ENCODE peak calls at places on chromosomes 2 and 18, in ten cellular contexts. One of them, this sample, is unnamed.

GRCh38 chr18:36352384-36352783 is 54.9 kb downstream of the FHOD3 start:
- DNase-seq in aorta: peak
- DNase-seq in heart right ventricle: no peak
- DNase-seq in left ventricle myocardium inferior: no peak
- DNase-seq in K562: no peak
- DNase-seq in upper lobe of right lung: no peak
- DNase-seq in right cardiac atrium: no peak
- DNase-seq in IMR-90: peak
- DNase-seq in mesendoderm: no peak
- DNase-seq in stomach: no peak
- DNase-seq in this sample: no peak

GRCh38 chr2:56757884-56758545 is 574.2 kb downstream of the CCDC85A start:
- DNase-seq in aorta: no peak
- DNase-seq in heart right ventricle: no peak
- DNase-seq in left ventricle myocardium inferior: no peak
- DNase-seq in K562: no peak
- DNase-seq in upper lobe of right lung: no peak
- DNase-seq in right cardiac atrium: no peak
- DNase-seq in IMR-90: no peak
- DNase-seq in mesendoderm: no peak
- DNase-seq in stomach: no peak
- DNase-seq in this sample: no peak

GRCh38 chr2:53498210-53498609 is 269.4 kb upstream of the CHAC2 start:
- DNase-seq in aorta: no peak
- DNase-seq in heart right ventricle: no peak
- DNase-seq in left ventricle myocardium inferior: no peak
- DNase-seq in K562: no peak
- DNase-seq in upper lobe of right lung: no peak
- DNase-seq in right cardiac atrium: no peak
- DNase-seq in IMR-90: peak
- DNase-seq in mesendoderm: no peak
- DNase-seq in stomach: no peak
- DNase-seq in this sample: no peak

GRCh38 chr2:50661682-50662081 is 370.2 kb downstream of the NRXN1 start:
- DNase-seq in aorta: no peak
- DNase-seq in heart right ventricle: no peak
- DNase-seq in left ventricle myocardium inferior: no peak
- DNase-seq in K562: no peak
- DNase-seq in upper lobe of right lung: no peak
- DNase-seq in right cardiac atrium: no peak
- DNase-seq in IMR-90: no peak
- DNase-seq in mesendoderm: no peak
- DNase-seq in stomach: no peak
- DNase-seq in this sample: no peak

GRCh38 chr2:201900362-201900761 is 94.0 kb downstream of the CDK15 start:
- DNase-seq in aorta: no peak
- DNase-seq in heart right ventricle: no peak
- DNase-seq in left ventricle myocardium inferior: no peak
- DNase-seq in K562: no peak
- DNase-seq in upper lobe of right lung: no peak
- DNase-seq in right cardiac atrium: no peak
- DNase-seq in IMR-90: peak
- DNase-seq in mesendoderm: no peak
- DNase-seq in stomach: no peak
- DNase-seq in this sample: no peak

GRCh38 chr2:46801731-46802664 is 113.6 kb downstream of the MCFD2 start:
- DNase-seq in aorta: no peak
- DNase-seq in heart right ventricle: no peak
- DNase-seq in left ventricle myocardium inferior: no peak
- DNase-seq in K562: no peak
- DNase-seq in upper lobe of right lung: no peak
- DNase-seq in right cardiac atrium: peak
- DNase-seq in IMR-90: peak
- DNase-seq in mesendoderm: no peak
- DNase-seq in stomach: no peak
- DNase-seq in this sample: peak

GRCh38 chr2:105274046-105274445 is 32.5 kb downstream of the GPR45 start:
- DNase-seq in aorta: no peak
- DNase-seq in heart right ventricle: no peak
- DNase-seq in left ventricle myocardium inferior: no peak
- DNase-seq in K562: no peak
- DNase-seq in upper lobe of right lung: no peak
- DNase-seq in right cardiac atrium: no peak
- DNase-seq in IMR-90: no peak
- DNase-seq in mesendoderm: no peak
- DNase-seq in stomach: no peak
- DNase-seq in this sample: no peak

GRCh38 chr2:2868065-2868464 is 509.6 kb downstream of the EIPR1 start:
- DNase-seq in aorta: no peak
- DNase-seq in heart right ventricle: no peak
- DNase-seq in left ventricle myocardium inferior: no peak
- DNase-seq in K562: no peak
- DNase-seq in upper lobe of right lung: no peak
- DNase-seq in right cardiac atrium: no peak
- DNase-seq in IMR-90: no peak
- DNase-seq in mesendoderm: no peak
- DNase-seq in stomach: no peak
- DNase-seq in this sample: no peak

GRCh38 chr18:73724908-73725307 is 422.7 kb downstream of the FBXO15 start:
- DNase-seq in aorta: no peak
- DNase-seq in heart right ventricle: no peak
- DNase-seq in left ventricle myocardium inferior: no peak
- DNase-seq in K562: no peak
- DNase-seq in upper lobe of right lung: no peak
- DNase-seq in right cardiac atrium: no peak
- DNase-seq in IMR-90: peak
- DNase-seq in mesendoderm: no peak
- DNase-seq in stomach: no peak
- DNase-seq in this sample: no peak

GRCh38 chr2:132448331-132448730 is 31.7 kb downstream of the GPR39 start:
- DNase-seq in aorta: no peak
- DNase-seq in heart right ventricle: peak
- DNase-seq in left ventricle myocardium inferior: peak
- DNase-seq in K562: no peak
- DNase-seq in upper lobe of right lung: no peak
- DNase-seq in right cardiac atrium: no peak
- DNase-seq in IMR-90: no peak
- DNase-seq in mesendoderm: no peak
- DNase-seq in stomach: no peak
- DNase-seq in this sample: no peak

GRCh38 chr2:179574061-179574519 is 287.3 kb downstream of the ZNF385B start:
- DNase-seq in aorta: no peak
- DNase-seq in heart right ventricle: no peak
- DNase-seq in left ventricle myocardium inferior: no peak
- DNase-seq in K562: no peak
- DNase-seq in upper lobe of right lung: no peak
- DNase-seq in right cardiac atrium: no peak
- DNase-seq in IMR-90: no peak
- DNase-seq in mesendoderm: no peak
- DNase-seq in stomach: no peak
- DNase-seq in this sample: no peak

GRCh38 chr2:136149011-136149410 is 31.1 kb upstream of the CXCR4 start:
- DNase-seq in aorta: no peak
- DNase-seq in heart right ventricle: no peak
- DNase-seq in left ventricle myocardium inferior: no peak
- DNase-seq in K562: no peak
- DNase-seq in upper lobe of right lung: no peak
- DNase-seq in right cardiac atrium: no peak
- DNase-seq in IMR-90: no peak
- DNase-seq in mesendoderm: no peak
- DNase-seq in stomach: no peak
- DNase-seq in this sample: no peak

GRCh38 chr18:78477840-78478239 is 501.8 kb upstream of the SALL3 start:
- DNase-seq in aorta: no peak
- DNase-seq in heart right ventricle: no peak
- DNase-seq in left ventricle myocardium inferior: no peak
- DNase-seq in K562: no peak
- DNase-seq in upper lobe of right lung: no peak
- DNase-seq in right cardiac atrium: no peak
- DNase-seq in IMR-90: no peak
- DNase-seq in mesendoderm: no peak
- DNase-seq in stomach: no peak
- DNase-seq in this sample: no peak

GRCh38 chr18:46502444-46502843 is 154.6 kb downstream of the LOXHD1 start:
- DNase-seq in aorta: no peak
- DNase-seq in heart right ventricle: no peak
- DNase-seq in left ventricle myocardium inferior: no peak
- DNase-seq in K562: peak
- DNase-seq in upper lobe of right lung: no peak
- DNase-seq in right cardiac atrium: no peak
- DNase-seq in IMR-90: peak
- DNase-seq in mesendoderm: peak
- DNase-seq in stomach: no peak
- DNase-seq in this sample: no peak

GRCh38 chr18:62339106-62339988 is 14.2 kb downstream of the TNFRSF11A start:
- DNase-seq in aorta: peak
- DNase-seq in heart right ventricle: no peak
- DNase-seq in left ventricle myocardium inferior: no peak
- DNase-seq in K562: no peak
- DNase-seq in upper lobe of right lung: no peak
- DNase-seq in right cardiac atrium: no peak
- DNase-seq in IMR-90: peak
- DNase-seq in mesendoderm: peak
- DNase-seq in stomach: no peak
- DNase-seq in this sample: no peak
- H3K27ac ChIP-seq in aorta: no peak
- H3K27ac ChIP-seq in heart right ventricle: no peak
- H3K27ac ChIP-seq in left ventricle myocardium inferior: no peak
- H3K27ac ChIP-seq in K562: no peak
- H3K27ac ChIP-seq in upper lobe of right lung: no peak
- H3K27ac ChIP-seq in right cardiac atrium: no peak
- H3K27ac ChIP-seq in IMR-90: no peak
- H3K27ac ChIP-seq in mesendoderm: no peak
- H3K27ac ChIP-seq in stomach: no peak
- H3K27ac ChIP-seq in this sample: no peak

GRCh38 chr2:161709428-161709827 is 85.2 kb downstream of the SLC4A10 start:
- DNase-seq in aorta: no peak
- DNase-seq in heart right ventricle: no peak
- DNase-seq in left ventricle myocardium inferior: no peak
- DNase-seq in K562: no peak
- DNase-seq in upper lobe of right lung: no peak
- DNase-seq in right cardiac atrium: no peak
- DNase-seq in IMR-90: no peak
- DNase-seq in mesendoderm: no peak
- DNase-seq in stomach: no peak
- DNase-seq in this sample: no peak
- H3K27ac ChIP-seq in aorta: no peak
- H3K27ac ChIP-seq in heart right ventricle: no peak
- H3K27ac ChIP-seq in left ventricle myocardium inferior: no peak
- H3K27ac ChIP-seq in K562: no peak
- H3K27ac ChIP-seq in upper lobe of right lung: no peak
- H3K27ac ChIP-seq in right cardiac atrium: no peak
- H3K27ac ChIP-seq in IMR-90: no peak
- H3K27ac ChIP-seq in mesendoderm: no peak
- H3K27ac ChIP-seq in stomach: no peak
- H3K27ac ChIP-seq in this sample: no peak

GRCh38 chr2:160317113-160318099 is 117.3 kb upstream of the ITGB6 start:
- DNase-seq in aorta: peak
- DNase-seq in heart right ventricle: peak
- DNase-seq in left ventricle myocardium inferior: no peak
- DNase-seq in K562: no peak
- DNase-seq in upper lobe of right lung: no peak
- DNase-seq in right cardiac atrium: no peak
- DNase-seq in IMR-90: no peak
- DNase-seq in mesendoderm: no peak
- DNase-seq in stomach: no peak
- DNase-seq in this sample: no peak
- H3K27ac ChIP-seq in aorta: no peak
- H3K27ac ChIP-seq in heart right ventricle: peak
- H3K27ac ChIP-seq in left ventricle myocardium inferior: peak
- H3K27ac ChIP-seq in K562: no peak
- H3K27ac ChIP-seq in upper lobe of right lung: no peak
- H3K27ac ChIP-seq in right cardiac atrium: peak
- H3K27ac ChIP-seq in IMR-90: no peak
- H3K27ac ChIP-seq in mesendoderm: no peak
- H3K27ac ChIP-seq in stomach: no peak
- H3K27ac ChIP-seq in this sample: peak

GRCh38 chr2:174794851-174795374 is 30.6 kb upstream of the CHRNA1 start:
- DNase-seq in aorta: no peak
- DNase-seq in heart right ventricle: no peak
- DNase-seq in left ventricle myocardium inferior: no peak
- DNase-seq in K562: no peak
- DNase-seq in upper lobe of right lung: no peak
- DNase-seq in right cardiac atrium: no peak
- DNase-seq in IMR-90: peak
- DNase-seq in mesendoderm: no peak
- DNase-seq in stomach: no peak
- DNase-seq in this sample: no peak

GRCh38 chr2:174798801-174799200 is 34.5 kb upstream of the CHRNA1 start:
- DNase-seq in aorta: no peak
- DNase-seq in heart right ventricle: no peak
- DNase-seq in left ventricle myocardium inferior: no peak
- DNase-seq in K562: no peak
- DNase-seq in upper lobe of right lung: no peak
- DNase-seq in right cardiac atrium: no peak
- DNase-seq in IMR-90: no peak
- DNase-seq in mesendoderm: peak
- DNase-seq in stomach: no peak
- DNase-seq in this sample: no peak

GRCh38 chr2:174800436-174801195 is 36.3 kb upstream of the CHRNA1 start:
- DNase-seq in aorta: no peak
- DNase-seq in heart right ventricle: no peak
- DNase-seq in left ventricle myocardium inferior: no peak
- DNase-seq in K562: no peak
- DNase-seq in upper lobe of right lung: no peak
- DNase-seq in right cardiac atrium: no peak
- DNase-seq in IMR-90: peak
- DNase-seq in mesendoderm: no peak
- DNase-seq in stomach: no peak
- DNase-seq in this sample: no peak

GRCh38 chr2:174796319-174796771 is 32.1 kb upstream of the CHRNA1 start:
- DNase-seq in aorta: no peak
- DNase-seq in heart right ventricle: no peak
- DNase-seq in left ventricle myocardium inferior: no peak
- DNase-seq in K562: no peak
- DNase-seq in upper lobe of right lung: no peak
- DNase-seq in right cardiac atrium: no peak
- DNase-seq in IMR-90: peak
- DNase-seq in mesendoderm: peak
- DNase-seq in stomach: no peak
- DNase-seq in this sample: no peak

GRCh38 chr2:174797792-174798276 is 33.6 kb upstream of the CHRNA1 start:
- DNase-seq in aorta: no peak
- DNase-seq in heart right ventricle: no peak
- DNase-seq in left ventricle myocardium inferior: no peak
- DNase-seq in K562: no peak
- DNase-seq in upper lobe of right lung: no peak
- DNase-seq in right cardiac atrium: no peak
- DNase-seq in IMR-90: peak
- DNase-seq in mesendoderm: no peak
- DNase-seq in stomach: no peak
- DNase-seq in this sample: no peak
- H3K27ac ChIP-seq in aorta: no peak
- H3K27ac ChIP-seq in heart right ventricle: no peak
- H3K27ac ChIP-seq in left ventricle myocardium inferior: no peak
- H3K27ac ChIP-seq in K562: no peak
- H3K27ac ChIP-seq in upper lobe of right lung: no peak
- H3K27ac ChIP-seq in right cardiac atrium: no peak
- H3K27ac ChIP-seq in IMR-90: peak
- H3K27ac ChIP-seq in mesendoderm: no peak
- H3K27ac ChIP-seq in stomach: no peak
- H3K27ac ChIP-seq in this sample: no peak

This sample was measured in right atrium auricular region.